ENCODE peak calls at places on chromosomes 5 and 9, in four cellular contexts. Y is glutamatergic neuron, A is thyroid gland, T is H1. C is an unnamed sample.

GRCh38 chr5:115309751-115310370 is 13.4 kb upstream of the CCDC112 start:
- DNase-seq in Y (no peak), A (no peak), T (no peak), C (peak)

GRCh38 chr9:114282926-114283325 is 40.0 kb upstream of the ORM1 start:
- DNase-seq in Y (peak), A (no peak), T (no peak), C (no peak)

GRCh38 chr5:135438712-135439111 is 8.4 kb downstream of the DCANP1 start:
- DNase-seq in Y (no peak), A (no peak), T (peak), C (no peak)

GRCh38 chr5:88684136-88684500 is 198.9 kb downstream of the MEF2C start:
- DNase-seq in Y (peak), A (no peak), T (no peak), C (peak)

GRCh38 chr5:176784218-176785165 is 25.9 kb upstream of the UNC5A start:
- DNase-seq in Y (no peak), A (no peak), T (peak), C (peak)

GRCh38 chr5:91032125-91032524 is 351.0 kb downstream of the ARRDC3 start:
- DNase-seq in Y (no peak), A (no peak), T (no peak), C (no peak)

GRCh38 chr5:133247881-133248642 is 196.2 kb downstream of the HSPA4 start:
- DNase-seq in Y (no peak), A (peak), T (peak), C (peak)

GRCh38 chr9:130682490-130683121 is 11.0 kb upstream of the EXOSC2 start:
- DNase-seq in Y (peak), A (peak), T (peak), C (peak)

GRCh38 chr5:162190-162564 is 29.1 kb upstream of the LRRC14B start:
- DNase-seq in Y (peak), A (no peak), T (no peak), C (no peak)

GRCh38 chr9:19232117-19232829 is 1.8 kb downstream of the DENND4C start:
- DNase-seq in Y (no peak), A (no peak), T (no peak), C (peak)

GRCh38 chr5:149363936-149364335 is 6.1 kb downstream of the PCYOX1L start:
- DNase-seq in Y (no peak), A (no peak), T (no peak), C (no peak)

GRCh38 chr9:130866474-130866965 is 30.1 kb downstream of the QRFP start:
- DNase-seq in Y (peak), A (peak), T (peak), C (peak)